ENCODE peak calls at places on chromosomes 13 and 19, in seven cellular contexts. S is heart right ventricle, L is astrocyte, I is cardiac muscle cell, X is body of pancreas, O is WERI-Rb-1, F is pancreas. G is an unnamed sample.

GRCh38 chr13:113914333-113915011 is 50.6 kb upstream of the GAS6 start:
- DNase-seq in S (no peak), L (no peak), I (no peak), X (no peak), O (no peak), F (peak), G (peak)

GRCh38 chr13:38661276-38661675 is 25.6 kb upstream of the FREM2 start:
- DNase-seq in S (no peak), L (peak), I (no peak), X (no peak), O (no peak), F (no peak), G (no peak)

GRCh38 chr13:44309771-44310767 is 63.6 kb upstream of the SERP2 start:
- DNase-seq in S (peak), L (peak), I (peak), X (peak), O (no peak), F (no peak), G (peak)

GRCh38 chr13:80504453-80504852 is 163.5 kb upstream of the SPRY2 start:
- DNase-seq in S (peak), L (no peak), I (no peak), X (no peak), O (no peak), F (no peak), G (no peak)

GRCh38 chr13:56986121-56986520 is 154.6 kb upstream of the PRR20A start:
- DNase-seq in S (no peak), L (no peak), I (no peak), X (no peak), O (no peak), F (no peak), G (no peak)

GRCh38 chr19:44401787-44402115 is 343 bp upstream of the ZNF285 start:
- DNase-seq in S (no peak), L (no peak), I (no peak), X (no peak), O (no peak), F (no peak), G (no peak)

GRCh38 chr13:76293751-76294150 is 592.5 kb downstream of the KCTD12 start:
- DNase-seq in S (no peak), L (no peak), I (no peak), X (no peak), O (no peak), F (no peak), G (no peak)

GRCh38 chr13:38902551-38902950 is 88.1 kb downstream of the STOML3 start:
- DNase-seq in S (no peak), L (no peak), I (no peak), X (no peak), O (no peak), F (no peak), G (no peak)

GRCh38 chr19:3575260-3575741 is 2.6 kb downstream of the HMG20B start:
- DNase-seq in S (no peak), L (no peak), I (peak), X (no peak), O (peak), F (no peak), G (peak)

GRCh38 chr13:113666324-113666660 is 727 bp upstream of the GRK1 start:
- DNase-seq in S (no peak), L (no peak), I (no peak), X (peak), O (peak), F (peak), G (no peak)

GRCh38 chr19:681638-682037 is 5.4 kb downstream of the FSTL3 start:
- DNase-seq in S (no peak), L (no peak), I (no peak), X (no peak), O (no peak), F (no peak), G (no peak)

GRCh38 chr19:681029-681626 is 4.9 kb downstream of the FSTL3 start:
- DNase-seq in S (peak), L (no peak), I (no peak), X (peak), O (peak), F (peak), G (no peak)

GRCh38 chr19:678791-679388 is 2.7 kb downstream of the FSTL3 start:
- DNase-seq in S (no peak), L (no peak), I (no peak), X (no peak), O (no peak), F (no peak), G (no peak)

GRCh38 chr19:679418-680286 is 3.5 kb downstream of the FSTL3 start:
- DNase-seq in S (peak), L (peak), I (peak), X (peak), O (peak), F (peak), G (peak)

DNA sequence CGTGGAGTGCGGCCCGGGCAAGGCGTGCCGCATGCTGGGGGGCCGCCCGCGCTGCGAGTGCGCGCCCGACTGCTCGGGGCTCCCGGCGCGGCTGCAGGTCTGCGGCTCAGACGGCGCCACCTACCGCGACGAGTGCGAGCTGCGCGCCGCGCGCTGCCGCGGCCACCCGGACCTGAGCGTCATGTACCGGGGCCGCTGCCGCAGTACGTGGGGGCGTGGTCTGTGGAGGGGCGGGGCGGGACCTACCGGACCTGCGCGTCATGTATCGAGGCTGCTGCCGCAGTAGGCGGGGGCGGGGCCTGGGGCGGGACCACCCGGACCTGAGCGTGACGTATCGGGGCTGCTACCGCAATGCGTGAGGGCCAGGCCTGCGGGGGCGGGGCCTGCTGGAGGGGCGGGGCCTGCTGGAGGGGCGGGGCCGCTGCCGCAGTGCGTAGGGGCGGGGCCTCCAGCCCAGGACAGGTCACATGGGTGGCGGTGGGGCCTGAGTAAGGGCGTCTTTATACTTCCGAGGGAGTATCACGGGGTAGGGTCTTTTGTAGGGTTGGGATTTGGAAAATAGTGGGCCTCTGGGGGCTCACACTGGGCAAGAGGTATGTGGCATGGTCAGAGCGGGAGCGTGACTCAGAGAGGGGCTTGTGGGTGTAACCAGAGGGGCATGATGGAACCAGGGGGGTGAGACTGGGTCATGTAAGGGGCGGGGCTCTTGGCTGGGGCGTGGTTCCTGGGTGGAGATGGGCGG is 4.3 kb downstream of the FSTL3 start:
- DNase-seq in S (peak), L (peak), I (peak), X (peak), O (peak), F (peak), G (peak)
- TF ChIP-seq CTCF in S (peak), L (no peak), I (peak), X (peak), O (peak), F (peak), G (peak)

DNA sequence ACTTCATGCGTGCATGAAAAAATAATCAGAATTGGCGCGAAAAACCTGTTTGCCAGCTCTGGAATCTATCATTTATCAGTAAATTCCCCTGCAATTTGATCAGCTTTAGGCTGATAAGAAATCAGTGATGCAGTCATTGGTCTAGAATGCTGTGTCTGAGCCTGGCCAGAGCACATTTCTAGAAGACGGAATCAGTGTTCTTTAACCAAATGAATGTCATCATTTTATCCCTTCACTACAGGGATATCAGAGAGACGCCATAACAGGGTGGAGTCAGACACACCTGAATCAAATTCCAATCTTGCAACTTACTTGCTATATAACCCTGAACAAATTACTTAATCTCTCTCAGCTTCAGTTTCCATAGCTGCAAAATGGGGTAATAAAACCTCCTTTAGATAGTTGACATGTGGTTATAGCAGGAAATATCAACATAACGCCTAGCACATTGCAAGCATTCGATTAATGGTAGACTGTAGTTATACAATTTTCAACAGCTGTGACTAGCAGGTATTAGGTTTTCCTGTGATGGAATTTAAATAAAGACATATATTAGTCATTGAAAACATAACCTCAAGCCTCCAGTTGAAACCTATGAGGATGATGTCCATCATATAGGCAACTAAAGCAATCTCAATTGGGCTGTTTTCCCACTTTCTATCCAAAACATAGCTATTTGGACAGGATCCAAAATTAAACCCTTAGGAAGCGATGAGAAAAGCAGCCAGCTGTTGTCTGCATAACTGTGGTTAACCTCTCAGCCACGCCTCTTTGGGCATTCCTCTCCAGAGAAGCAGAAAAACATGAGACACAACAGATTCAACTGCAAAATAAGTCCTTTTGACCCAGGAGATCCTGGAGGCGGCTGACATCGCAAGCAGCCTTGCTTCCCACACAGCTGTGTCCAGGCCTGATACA is 51.6 kb upstream of the UBL3 start:
- DNase-seq in S (no peak), L (peak), I (no peak), X (peak), O (no peak), F (no peak), G (peak)
- H3K4me3 ChIP-seq in S (no peak), L (peak), I (no peak), X (no peak), O (no peak), F (no peak), G (no peak)

DNA sequence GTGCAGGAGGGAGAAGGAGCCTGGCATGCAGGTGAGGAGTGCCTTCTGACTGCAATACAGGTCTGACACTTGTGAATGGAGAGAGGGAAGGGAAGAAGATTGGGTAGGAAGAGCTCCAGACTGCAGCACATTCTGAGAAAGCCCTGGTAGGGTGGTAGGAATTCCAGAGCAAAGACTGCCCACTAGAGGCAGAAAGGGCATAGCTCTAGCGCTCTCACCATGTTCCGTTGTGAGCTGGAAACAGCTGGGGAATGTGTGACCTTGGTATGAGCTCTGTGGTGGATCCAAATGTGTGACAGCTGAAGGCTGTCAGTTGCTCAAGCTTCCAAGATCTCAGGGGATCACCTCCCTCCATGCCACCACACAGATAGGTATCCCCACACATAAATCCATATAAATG is 2.9 kb upstream of the MTUS2 start:
- DNase-seq in S (no peak), L (no peak), I (peak), X (no peak), O (no peak), F (no peak), G (no peak)
- TF ChIP-seq CTCF in S (no peak), L (no peak), I (peak), X (no peak), O (peak), F (no peak), G (no peak)

GRCh38 chr19:6464070-6464873 is at the start of gene CRB3:
- DNase-seq in S (no peak), L (no peak), I (no peak), X (peak), O (no peak), F (peak), G (peak)
- H3K4me3 ChIP-seq in S (no peak), L (no peak), I (peak), X (peak), O (no peak), F (peak), G (peak)

GRCh38 chr13:51934461-51935087 is 72.8 kb downstream of the CCDC70 start:
- DNase-seq in S (no peak), L (no peak), I (no peak), X (no peak), O (peak), F (no peak), G (no peak)

GRCh38 chr13:51933466-51934058 is 71.8 kb downstream of the CCDC70 start:
- DNase-seq in S (no peak), L (no peak), I (no peak), X (no peak), O (no peak), F (no peak), G (no peak)

GRCh38 chr13:51938454-51938853 is 72.8 kb downstream of the ATP7B start:
- DNase-seq in S (no peak), L (no peak), I (no peak), X (no peak), O (no peak), F (no peak), G (no peak)

GRCh38 chr13:51937320-51938290 is 73.6 kb downstream of the ATP7B start:
- DNase-seq in S (no peak), L (no peak), I (no peak), X (no peak), O (no peak), F (no peak), G (no peak)

GRCh38 chr13:51935326-51936171 is 73.8 kb downstream of the CCDC70 start:
- DNase-seq in S (no peak), L (no peak), I (peak), X (peak), O (peak), F (no peak), G (peak)
- TF ChIP-seq CTCF in S (peak), L (no peak), I (peak), X (peak), O (peak), F (no peak), G (peak)

GRCh38 chr13:110410000-110410399 is 102.9 kb downstream of the COL4A2 start:
- DNase-seq in S (no peak), L (no peak), I (no peak), X (no peak), O (no peak), F (no peak), G (no peak)

GRCh38 chr13:110409581-110409992 is 102.5 kb downstream of the COL4A2 start:
- DNase-seq in S (peak), L (peak), I (no peak), X (no peak), O (no peak), F (no peak), G (peak)

GRCh38 chr13:110410906-110411305 is 103.8 kb downstream of the COL4A2 start:
- DNase-seq in S (peak), L (no peak), I (no peak), X (no peak), O (no peak), F (no peak), G (no peak)

GRCh38 chr13:110412132-110412912 is 105.2 kb downstream of the COL4A2 start:
- DNase-seq in S (peak), L (peak), I (peak), X (peak), O (peak), F (peak), G (peak)

DNA sequence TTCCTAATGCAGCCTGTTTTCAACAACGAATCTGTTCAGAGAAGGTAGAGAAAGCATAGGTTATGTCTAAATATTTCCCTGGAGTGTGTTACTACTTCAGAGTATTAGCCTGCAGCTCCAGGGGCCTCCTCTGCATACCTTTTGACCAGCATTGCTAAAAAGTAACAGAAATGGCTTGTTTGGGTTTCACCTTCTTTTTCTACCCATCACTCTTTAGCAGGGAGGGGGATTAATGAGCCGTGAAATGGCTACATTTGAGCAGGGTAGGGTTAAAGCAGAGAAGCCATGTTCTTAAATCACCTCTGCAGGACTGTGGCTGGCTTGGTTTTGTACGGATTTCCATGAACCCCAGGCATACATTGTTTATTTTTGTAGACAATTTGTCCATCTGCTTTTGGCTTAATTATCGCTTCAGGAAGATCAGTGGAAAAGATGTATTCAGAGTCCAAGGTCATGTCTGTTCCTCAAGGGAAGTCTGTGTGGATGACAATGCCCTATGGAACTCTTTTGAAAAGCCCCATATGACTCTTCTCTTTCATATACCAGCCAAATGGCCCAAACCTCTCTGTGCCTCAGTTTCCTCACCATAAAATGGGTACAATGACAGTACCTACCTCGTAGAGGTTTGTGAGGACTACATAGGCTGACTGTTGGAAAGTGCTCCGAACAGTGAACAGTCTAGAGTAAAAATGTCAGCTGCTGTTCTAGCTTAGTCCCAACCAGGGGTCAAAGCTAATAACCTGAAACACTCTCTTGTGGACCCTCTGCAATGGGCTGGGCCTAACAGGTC is 104.4 kb downstream of the COL4A2 start:
- DNase-seq in S (no peak), L (no peak), I (no peak), X (no peak), O (no peak), F (no peak), G (no peak)
- H3K4me3 ChIP-seq in S (no peak), L (no peak), I (no peak), X (no peak), O (no peak), F (no peak), G (no peak)

GRCh38 chr13:99868767-99869166 is 102.8 kb downstream of the ZIC5 start:
- DNase-seq in S (no peak), L (no peak), I (no peak), X (no peak), O (no peak), F (no peak), G (no peak)
- TF ChIP-seq CTCF in S (no peak), L (no peak), I (no peak), X (no peak), O (no peak), F (no peak), G (no peak)

GRCh38 chr19:42419309-42419708 is 7.9 kb downstream of the LIPE start:
- DNase-seq in S (peak), L (no peak), I (no peak), X (no peak), O (no peak), F (no peak), G (no peak)
- H3K4me3 ChIP-seq in S (no peak), L (no peak), I (no peak), X (no peak), O (no peak), F (no peak), G (no peak)

GRCh38 chr19:7533281-7533819 is 2.2 kb upstream of the PNPLA6 start:
- DNase-seq in S (peak), L (no peak), I (no peak), X (peak), O (no peak), F (peak), G (peak)

GRCh38 chr19:7533925-7534480 is 1.5 kb upstream of the PNPLA6 start:
- DNase-seq in S (peak), L (peak), I (peak), X (peak), O (peak), F (peak), G (peak)

GRCh38 chr19:7535993-7536685 is 622 bp downstream of the PNPLA6 start:
- DNase-seq in S (no peak), L (no peak), I (no peak), X (no peak), O (peak), F (no peak), G (no peak)

GRCh38 chr19:7535035-7535992 is at the start of gene PNPLA6:
- DNase-seq in S (peak), L (peak), I (peak), X (peak), O (peak), F (peak), G (peak)

DNA sequence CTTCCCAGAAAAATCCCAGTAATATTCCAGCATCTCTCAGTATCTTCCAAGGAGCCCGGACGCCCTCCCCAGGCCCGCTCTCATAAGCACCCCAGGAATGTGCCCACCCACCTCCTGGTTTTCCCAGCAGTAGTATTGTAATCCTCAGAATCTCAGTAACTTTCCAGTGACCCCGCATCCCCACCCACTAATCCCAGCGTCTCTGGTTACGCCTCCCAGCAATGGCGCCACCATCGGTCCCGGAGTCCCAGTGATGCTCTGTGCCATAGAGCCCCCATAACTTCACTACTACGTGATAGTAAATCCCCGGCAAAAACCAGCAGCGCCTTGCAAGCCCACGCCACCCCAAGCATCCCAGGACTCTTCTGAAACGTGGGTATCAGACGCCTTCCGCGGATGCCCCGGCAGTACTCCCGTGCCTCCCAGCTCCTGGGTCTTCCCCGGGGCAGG is 961 bp upstream of the PNPLA6 start:
- DNase-seq in S (peak), L (peak), I (peak), X (peak), O (peak), F (peak), G (peak)
- TF ChIP-seq CTCF in S (no peak), L (peak), I (peak), X (no peak), O (no peak), F (no peak), G (no peak)

G was measured in colonic mucosa.